ENCODE peak calls at places on chromosomes 1 and 21, in eight cellular contexts. One of them, this sample, is unnamed.

GRCh38 chr1:53292690-53293089 is 35.2 kb downstream of the LRP8 start:
- DNase-seq in pulmonary artery endothelial cell: no peak
- DNase-seq in left colon: no peak
- DNase-seq in neural progenitor cell: no peak
- DNase-seq in nephron progenitor cell: no peak
- DNase-seq in naive thymus-derived CD8-positive, alpha-beta T cell: no peak
- DNase-seq in cerebellum: no peak
- DNase-seq in Daoy: no peak
- DNase-seq in this sample: no peak

GRCh38 chr1:33928256-33928655 is 64.4 kb downstream of the HMGB4 start:
- DNase-seq in naive thymus-derived CD8-positive, alpha-beta T cell: no peak
- DNase-seq in Daoy: no peak
- DNase-seq in cerebellum: no peak
- DNase-seq in left colon: no peak
- DNase-seq in nephron progenitor cell: no peak
- DNase-seq in pulmonary artery endothelial cell: no peak
- DNase-seq in neural progenitor cell: no peak
- DNase-seq in this sample: no peak

GRCh38 chr21:24590261-24590660 is 1017.0 kb downstream of the MRPL39 start:
- DNase-seq in left colon: no peak
- DNase-seq in nephron progenitor cell: no peak
- DNase-seq in neural progenitor cell: no peak
- DNase-seq in pulmonary artery endothelial cell: no peak
- DNase-seq in Daoy: no peak
- DNase-seq in cerebellum: peak
- DNase-seq in naive thymus-derived CD8-positive, alpha-beta T cell: no peak
- DNase-seq in this sample: no peak

GRCh38 chr1:152118915-152119314 is 3.7 kb upstream of the TCHH start:
- DNase-seq in Daoy: no peak
- DNase-seq in naive thymus-derived CD8-positive, alpha-beta T cell: no peak
- DNase-seq in left colon: no peak
- DNase-seq in nephron progenitor cell: no peak
- DNase-seq in cerebellum: no peak
- DNase-seq in neural progenitor cell: no peak
- DNase-seq in pulmonary artery endothelial cell: no peak
- DNase-seq in this sample: no peak

GRCh38 chr1:234533034-234533571 is 54.1 kb upstream of the TARBP1 start:
- DNase-seq in nephron progenitor cell: no peak
- DNase-seq in cerebellum: no peak
- DNase-seq in Daoy: peak
- DNase-seq in neural progenitor cell: no peak
- DNase-seq in left colon: peak
- DNase-seq in pulmonary artery endothelial cell: no peak
- DNase-seq in naive thymus-derived CD8-positive, alpha-beta T cell: no peak
- DNase-seq in this sample: no peak

GRCh38 chr1:40344597-40344996 is 27.5 kb upstream of the COL9A2 start:
- DNase-seq in Daoy: peak
- DNase-seq in left colon: peak
- DNase-seq in cerebellum: peak
- DNase-seq in pulmonary artery endothelial cell: no peak
- DNase-seq in neural progenitor cell: no peak
- DNase-seq in naive thymus-derived CD8-positive, alpha-beta T cell: peak
- DNase-seq in nephron progenitor cell: no peak
- DNase-seq in this sample: no peak

GRCh38 chr21:26550357-26550756 is 22.7 kb downstream of the CYYR1 start:
- DNase-seq in neural progenitor cell: no peak
- DNase-seq in pulmonary artery endothelial cell: no peak
- DNase-seq in left colon: no peak
- DNase-seq in naive thymus-derived CD8-positive, alpha-beta T cell: no peak
- DNase-seq in nephron progenitor cell: no peak
- DNase-seq in cerebellum: no peak
- DNase-seq in Daoy: no peak
- DNase-seq in this sample: no peak

GRCh38 chr1:92784051-92784638 is 763 bp downstream of the EVI5 start:
- DNase-seq in neural progenitor cell: peak
- DNase-seq in naive thymus-derived CD8-positive, alpha-beta T cell: no peak
- DNase-seq in Daoy: peak
- DNase-seq in left colon: peak
- DNase-seq in pulmonary artery endothelial cell: no peak
- DNase-seq in nephron progenitor cell: no peak
- DNase-seq in cerebellum: no peak
- DNase-seq in this sample: peak

GRCh38 chr1:181482001-181482430 is 1.3 kb upstream of the CACNA1E start:
- DNase-seq in neural progenitor cell: no peak
- DNase-seq in naive thymus-derived CD8-positive, alpha-beta T cell: no peak
- DNase-seq in Daoy: no peak
- DNase-seq in cerebellum: no peak
- DNase-seq in nephron progenitor cell: no peak
- DNase-seq in left colon: no peak
- DNase-seq in pulmonary artery endothelial cell: no peak
- DNase-seq in this sample: peak

GRCh38 chr1:223741861-223742260 is 29.5 kb downstream of the CAPN2 start:
- DNase-seq in nephron progenitor cell: no peak
- DNase-seq in pulmonary artery endothelial cell: peak
- DNase-seq in naive thymus-derived CD8-positive, alpha-beta T cell: no peak
- DNase-seq in Daoy: no peak
- DNase-seq in cerebellum: no peak
- DNase-seq in neural progenitor cell: no peak
- DNase-seq in left colon: no peak
- DNase-seq in this sample: no peak

GRCh38 chr1:191671236-191671635 is 487.0 kb upstream of the RGS18 start:
- DNase-seq in cerebellum: no peak
- DNase-seq in neural progenitor cell: no peak
- DNase-seq in left colon: no peak
- DNase-seq in pulmonary artery endothelial cell: no peak
- DNase-seq in Daoy: peak
- DNase-seq in naive thymus-derived CD8-positive, alpha-beta T cell: no peak
- DNase-seq in nephron progenitor cell: no peak
- DNase-seq in this sample: no peak

GRCh38 chr1:75127916-75128717 is 6.1 kb upstream of the LHX8 start:
- DNase-seq in neural progenitor cell: no peak
- DNase-seq in naive thymus-derived CD8-positive, alpha-beta T cell: no peak
- DNase-seq in Daoy: no peak
- DNase-seq in left colon: no peak
- DNase-seq in pulmonary artery endothelial cell: no peak
- DNase-seq in nephron progenitor cell: no peak
- DNase-seq in cerebellum: no peak
- DNase-seq in this sample: no peak

GRCh38 chr1:41639332-41639936 is 155.0 kb upstream of the EDN2 start:
- DNase-seq in pulmonary artery endothelial cell: no peak
- DNase-seq in Daoy: peak
- DNase-seq in neural progenitor cell: no peak
- DNase-seq in left colon: no peak
- DNase-seq in nephron progenitor cell: no peak
- DNase-seq in naive thymus-derived CD8-positive, alpha-beta T cell: no peak
- DNase-seq in cerebellum: no peak
- DNase-seq in this sample: no peak

GRCh38 chr1:199861020-199861795 is 166.3 kb upstream of the NR5A2 start:
- DNase-seq in naive thymus-derived CD8-positive, alpha-beta T cell: no peak
- DNase-seq in neural progenitor cell: no peak
- DNase-seq in pulmonary artery endothelial cell: no peak
- DNase-seq in nephron progenitor cell: no peak
- DNase-seq in cerebellum: no peak
- DNase-seq in left colon: no peak
- DNase-seq in Daoy: no peak
- DNase-seq in this sample: no peak

GRCh38 chr1:198259336-198260109 is 102.7 kb downstream of the NEK7 start:
- DNase-seq in nephron progenitor cell: no peak
- DNase-seq in neural progenitor cell: no peak
- DNase-seq in left colon: no peak
- DNase-seq in Daoy: no peak
- DNase-seq in naive thymus-derived CD8-positive, alpha-beta T cell: no peak
- DNase-seq in pulmonary artery endothelial cell: no peak
- DNase-seq in cerebellum: no peak
- DNase-seq in this sample: no peak

This sample was measured in iPS-NIHi11.